ENCODE peak calls at places on chromosomes 11 and 22, in four cellular contexts. D is colonic mucosa, X is astrocyte of the spinal cord, C is HFF-Myc. Z is an unnamed sample.

GRCh38 chr11:95715777-95716241 is 73.8 kb downstream of the FAM76B start:
- DNase-seq in D (no peak), X (peak; percentile 66), C (no peak), Z (peak; percentile 55)

GRCh38 chr11:126890561-126890960 is 110.0 kb downstream of the KIRREL3 start:
- DNase-seq in X (no peak), C (no peak), D (no peak), Z (no peak)

GRCh38 chr11:16295592-16295991 is 60.8 kb downstream of the SOX6 start:
- DNase-seq in C (no peak), X (no peak), D (no peak), Z (no peak)

GRCh38 chr11:117375960-117376359 is 48.3 kb downstream of the CEP164 start:
- DNase-seq in C (no peak), D (no peak), X (no peak), Z (no peak)

GRCh38 chr11:103488579-103488978 is 379.4 kb downstream of the DYNC2H1 start:
- DNase-seq in D (no peak), C (no peak), X (no peak), Z (no peak)

GRCh38 chr22:45233386-45233785 is 7.3 kb downstream of the KIAA0930 start:
- DNase-seq in D (no peak), X (no peak), C (no peak), Z (no peak)

GRCh38 chr11:1040428-1041148 is 4.1 kb upstream of the MUC6 start:
- DNase-seq in X (no peak), C (no peak), D (no peak), Z (no peak)

GRCh38 chr11:78158987-78159662 is 19.7 kb upstream of the ALG8 start:
- DNase-seq in C (no peak), X (no peak), D (no peak), Z (no peak)

GRCh38 chr11:31022080-31022479 is 347.5 kb downstream of the DCDC1 start:
- DNase-seq in D (no peak), X (no peak), C (no peak), Z (no peak)

GRCh38 chr11:94879006-94879405 is 94.3 kb downstream of the CWC15 start:
- DNase-seq in X (no peak), D (no peak), C (no peak), Z (no peak)

GRCh38 chr11:47514825-47515647 is 37.9 kb downstream of the CELF1 start:
- DNase-seq in C (peak; percentile 65), X (peak; percentile 81), D (no peak), Z (peak; percentile 47)

GRCh38 chr22:24244144-24244787 is 616 bp downstream of the GGT5 start:
- DNase-seq in C (no peak), D (no peak), X (peak; percentile 55), Z (no peak)

GRCh38 chr11:95338430-95338991 is 107.5 kb upstream of the SESN3 start:
- DNase-seq in D (peak; percentile 50), C (peak; percentile 67), X (peak; percentile 75), Z (peak; percentile 87)

GRCh38 chr11:102757823-102758549 is 22.4 kb downstream of the MMP10 start:
- DNase-seq in X (peak; percentile 24), D (no peak), C (no peak), Z (no peak)

GRCh38 chr11:75233688-75234295 is 6.8 kb upstream of the TPBGL start:
- DNase-seq in C (peak; percentile 56), D (peak; percentile 38), X (peak; percentile 47), Z (peak; percentile 42)

GRCh38 chr11:99554232-99554903 is 533.6 kb downstream of the CNTN5 start:
- DNase-seq in X (no peak), D (no peak), C (no peak), Z (no peak)

GRCh38 chr11:69285091-69285490 is 8.9 kb upstream of the MYEOV start:
- DNase-seq in C (no peak), D (no peak), X (no peak), Z (no peak)

GRCh38 chr11:22521226-22521625 is 104.4 kb downstream of the FANCF start:
- DNase-seq in D (no peak), X (peak; percentile 68), C (peak; percentile 24), Z (peak; percentile 59)

GRCh38 chr11:126317681-126318641 is 14.1 kb downstream of the DCPS start:
- DNase-seq in D (peak; percentile 46), C (peak; percentile 65), X (peak; percentile 94), Z (peak; percentile 88)

GRCh38 chr11:2778630-2779498 is 79.1 kb upstream of the KCNQ1OT1 start:
- DNase-seq in C (no peak), D (peak; percentile 85), X (peak; percentile 68), Z (no peak)

GRCh38 chr11:70586261-70587094 is 188.1 kb downstream of the CTTN start:
- DNase-seq in C (no peak), D (no peak), X (no peak), Z (no peak)

GRCh38 chr22:36381513-36382079 is 6.2 kb downstream of the MYH9 start:
- DNase-seq in C (no peak), X (no peak), D (no peak), Z (no peak)

GRCh38 chr11:94493443-94494199 is at the start of the genes ANKRD49 and MRE11:
- DNase-seq in X (peak; percentile 99), C (peak; percentile 93), D (peak; percentile 98), Z (peak; percentile 96)

GRCh38 chr11:2558402-2558801 is 113.6 kb downstream of the KCNQ1 start:
- DNase-seq in X (no peak), D (no peak), C (no peak), Z (no peak)

GRCh38 chr11:126332221-126332711 is 23.2 kb upstream of the ST3GAL4 start:
- DNase-seq in X (peak; percentile 83), C (peak; percentile 47), D (peak; percentile 54), Z (no peak)

GRCh38 chr11:32723332-32723731 is 71.1 kb downstream of the CCDC73 start:
- DNase-seq in C (no peak), D (no peak), X (no peak), Z (no peak)

DNA sequence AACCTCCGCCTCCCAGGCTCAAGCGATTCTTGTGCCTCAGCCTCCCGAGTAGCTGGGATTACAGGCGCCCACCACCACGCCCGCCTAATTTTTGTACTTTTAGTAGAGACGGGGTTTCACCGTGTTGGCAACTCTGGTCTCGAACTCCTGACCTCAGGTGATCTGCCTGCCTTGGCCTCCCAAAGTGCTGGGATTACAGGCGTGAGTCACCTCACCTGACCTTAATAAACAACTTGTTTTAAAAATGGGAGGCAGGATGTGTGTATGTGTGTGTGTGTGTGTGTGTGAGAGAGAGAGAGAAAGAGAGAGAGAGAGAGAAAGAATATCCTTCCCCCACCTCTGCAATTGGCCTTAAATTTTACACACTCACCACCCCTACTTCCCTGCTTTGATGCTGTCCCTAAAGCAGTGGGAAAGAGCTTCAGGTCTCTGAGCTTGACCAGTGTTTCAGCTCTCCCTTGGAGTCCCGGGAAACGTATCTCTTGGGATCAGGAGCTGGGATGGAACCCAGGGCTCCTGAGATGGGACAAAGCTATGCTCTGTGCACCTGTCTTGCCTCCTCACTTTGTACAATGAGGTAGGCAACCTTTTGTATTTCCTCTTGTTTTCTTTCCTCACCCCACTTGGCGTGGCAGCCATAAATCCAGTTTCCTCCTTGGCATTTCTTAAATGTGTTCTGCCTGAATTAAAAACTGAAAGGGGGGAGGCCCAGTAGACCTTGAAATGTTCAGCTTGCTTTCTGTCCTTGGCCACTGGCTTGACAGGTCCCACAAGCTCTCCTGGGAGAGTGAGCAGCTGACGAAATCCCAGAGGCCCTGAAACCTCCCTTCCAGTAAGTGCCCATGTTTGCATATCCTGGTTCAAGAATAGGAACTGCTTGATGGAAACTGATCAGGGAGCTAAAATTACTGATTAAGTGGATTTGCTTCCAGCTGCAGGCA is 17.8 kb upstream of the XBP1 start:
- DNase-seq in X (no peak), D (peak; percentile 84), C (no peak), Z (no peak)
- H3K4me3 ChIP-seq in X (no peak overlapping the region), D (no peak overlapping the region), C (no peak overlapping the region), Z (no peak overlapping the region)

GRCh38 chr11:108027057-108027456 is 18.4 kb downstream of the CUL5 start:
- DNase-seq in X (no peak), D (no peak), C (no peak), Z (no peak)
- TF ChIP-seq CTCF in X (no peak), D (no peak), C (peak; percentile 27), Z (peak; percentile 6)

GRCh38 chr11:3939211-3939610 is 83.7 kb downstream of the STIM1 start:
- DNase-seq in C (no peak), X (peak; percentile 93), D (no peak), Z (peak; percentile 93)
- H3K4me3 ChIP-seq in C (no peak overlapping the region), X (no peak overlapping the region), D (no peak overlapping the region), Z (no peak overlapping the region)

DNA sequence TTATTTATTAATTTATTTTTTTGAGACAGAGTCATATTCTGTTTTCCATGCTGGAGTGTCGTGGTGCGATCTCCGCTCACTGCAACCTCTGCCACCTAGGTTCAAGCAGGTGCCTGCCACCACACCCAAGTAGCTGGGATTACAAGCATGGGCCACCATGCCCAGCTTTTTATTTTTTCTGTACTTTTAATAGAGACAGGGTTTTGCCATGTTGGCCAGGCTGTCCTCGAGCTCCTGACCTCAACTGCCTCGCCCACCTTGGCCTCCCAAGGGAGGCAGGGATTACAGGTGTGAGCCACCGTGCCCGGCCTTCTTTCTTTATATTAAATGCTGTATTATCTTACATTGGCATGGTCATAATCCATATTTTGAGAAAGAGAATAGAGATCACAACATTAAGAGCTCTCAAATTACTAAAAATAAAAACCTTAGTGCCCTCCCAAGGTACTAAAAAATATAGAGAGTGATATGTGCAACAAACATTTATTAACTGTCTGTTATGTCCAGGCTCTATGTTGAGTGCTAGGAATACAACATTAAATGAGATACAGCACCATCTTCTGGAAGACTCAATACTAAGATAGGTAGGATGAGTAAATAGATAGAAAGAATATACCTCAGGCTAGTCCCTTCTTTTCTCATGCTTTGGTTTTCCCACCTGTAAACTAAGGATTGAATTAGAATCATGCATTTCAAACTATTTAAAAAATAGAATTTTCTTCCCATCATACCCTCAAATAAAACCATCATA is 84.1 kb downstream of the BBOX1 start:
- DNase-seq in C (no peak), X (peak; percentile 55), D (no peak), Z (no peak)
- TF ChIP-seq CTCF in C (peak; percentile 5), X (peak; percentile 15), D (no peak), Z (no peak)

GRCh38 chr22:27797793-27798525 is 3.6 kb downstream of the MN1 start:
- DNase-seq in X (no peak), D (no peak), C (no peak), Z (no peak)
- H3K4me3 ChIP-seq in X (peak overlapping the region; percentile 22), D (no peak overlapping the region), C (no peak overlapping the region), Z (peak overlapping the region; percentile 76)

Z was measured in astrocyte of the cerebellum.